ENCODE peak calls at places on chromosomes 11 and 22, in seven cellular contexts. I is NCI-H1092 treated with DMSO at 0.1 percent for 48 hours; S is NCI-H748 treated with DMSO at 0.1 percent for 48 hours; G is epithelial cell of prostate; Z is HTR-8/SVneo; M is stimulated activated CD8-positive, alpha-beta memory T cell treated with anti-CD3 and anti-CD28 coated beads, Interleukin-2, amount 100 ng/mL, for 1 hour; A is GM04504. O is an unnamed sample.

GRCh38 chr22:37639771-37640590 is 512 bp downstream of the SH3BP1 start:
- DNase-seq in S (no peak), Z (no peak), G (no peak), M (no peak), I (no peak), A (no peak), O (no peak)

GRCh38 chr22:28231423-28231822 is 312.4 kb upstream of the PITPNB start:
- DNase-seq in M (no peak), G (no peak), Z (no peak), I (no peak), A (no peak), S (no peak), O (no peak)

GRCh38 chr22:43849731-43850130 is 12.6 kb downstream of the SULT4A1 start:
- DNase-seq in S (no peak), M (no peak), G (no peak), A (no peak), Z (no peak), I (no peak), O (no peak)

GRCh38 chr22:47034905-47035419 is 272.5 kb downstream of the TBC1D22A start:
- DNase-seq in A (no peak), Z (no peak), M (no peak), G (no peak), I (no peak), S (no peak), O (no peak)

GRCh38 chr11:24239016-24239720 is 257.7 kb upstream of the LUZP2 start:
- DNase-seq in I (no peak), G (no peak), S (no peak), M (no peak), A (peak), Z (no peak), O (no peak)

GRCh38 chr11:119671048-119671447 is 58.0 kb downstream of the NECTIN1 start:
- DNase-seq in A (peak), Z (no peak), G (no peak), I (peak), M (no peak), S (no peak), O (no peak)

GRCh38 chr11:97965849-97966646 is 1054.7 kb upstream of the CNTN5 start:
- DNase-seq in M (no peak), G (peak), A (peak), Z (peak), I (no peak), S (no peak), O (peak)

GRCh38 chr22:24683671-24684070 is 80.7 kb downstream of the GGT1 start:
- DNase-seq in M (no peak), S (no peak), I (no peak), A (no peak), Z (no peak), G (no peak), O (no peak)

GRCh38 chr11:75200051-75200450 is 40.5 kb upstream of the TPBGL start:
- DNase-seq in M (no peak), Z (no peak), G (no peak), I (peak), S (no peak), A (no peak), O (no peak)

GRCh38 chr22:22692707-22693530 is 48.5 kb downstream of the GGTLC2 start:
- DNase-seq in I (peak), A (peak), M (peak), Z (no peak), S (no peak), G (no peak), O (no peak)

GRCh38 chr11:127943763-127944162 is 643.6 kb downstream of the ETS1 start:
- DNase-seq in I (no peak), Z (no peak), A (no peak), G (peak), M (no peak), S (no peak), O (no peak)

GRCh38 chr11:2796091-2796490 is 89.5 kb downstream of the CDKN1C start:
- DNase-seq in M (no peak), A (no peak), G (no peak), S (no peak), Z (no peak), I (no peak), O (no peak)

GRCh38 chr22:19041403-19042074 is 80.7 kb downstream of the DGCR2 start:
- DNase-seq in G (no peak), M (no peak), Z (no peak), S (no peak), A (no peak), I (no peak), O (no peak)

O was measured in keratinocyte.